ENCODE peak calls at places on chromosomes 7 and 10, in six cellular contexts. E is left ventricle myocardium inferior, A is IMR-90, N is uterus, O is heart right ventricle, F is right lobe of liver. I is an unnamed sample. For H3K4me1 and H3K27me3, the result is how much of the 10 kb centered on the place peaks cover.

GRCh38 chr10:73408061-73408460 is 5.8 kb downstream of the ANXA7 start:
- DNase-seq in A (no peak), N (no peak), E (no peak), O (no peak), F (no peak), I (no peak)

GRCh38 chr7:24401628-24402593 is 117.9 kb downstream of the NPY start:
- DNase-seq in E (no peak), N (no peak), O (no peak), A (peak), F (no peak), I (no peak)

GRCh38 chr7:107506683-107507339 is 37.0 kb downstream of the GPR22 start:
- DNase-seq in O (no peak), A (peak), E (peak), N (no peak), F (peak), I (peak)

GRCh38 chr10:131943021-131943814 is 38.5 kb downstream of the BNIP3 start:
- DNase-seq in O (no peak), A (no peak), F (peak), N (no peak), E (no peak), I (peak)

GRCh38 chr10:70430489-70431445 is 10.7 kb downstream of the NODAL start:
- DNase-seq in E (peak), A (peak), N (peak), F (peak), O (peak), I (peak)

GRCh38 chr7:98137134-98137825 is 30.6 kb downstream of the LMTK2 start:
- DNase-seq in F (no peak), A (no peak), O (no peak), E (no peak), N (no peak), I (no peak)

GRCh38 chr10:27155073-27155754 is at the start of gene MASTL:
- DNase-seq in A (peak), E (peak), F (peak), O (peak), N (peak), I (peak)

GRCh38 chr7:1296727-1297475 is 64.2 kb downstream of the UNCX start:
- DNase-seq in N (no peak), F (no peak), A (no peak), O (no peak), E (no peak), I (no peak)

GRCh38 chr7:76291346-76292205 is 10.9 kb upstream of the HSPB1 start:
- DNase-seq in E (peak), O (peak), F (peak), A (peak), N (peak), I (peak)
- H3K4me1 ChIP-seq in E (half or more), O (under half), F (under half), A (under half), N (under half), I (under half)

GRCh38 chr10:94963901-94964300 is 25.4 kb downstream of the CYP2C9 start:
- DNase-seq in O (no peak), A (peak), E (no peak), F (no peak), N (no peak), I (peak)
- TF ChIP-seq CTCF in O (peak), A (peak), E (peak), F (peak), N (peak), I (peak)

GRCh38 chr7:127245582-127245981 is 7.2 kb downstream of the GRM8 start:
- DNase-seq in O (no peak), N (no peak), E (no peak), F (no peak), A (no peak), I (no peak)
- H3K27me3 ChIP-seq in O (half or more), N (under half), E (half or more), F (under half), A (under half), I (under half)

DNA sequence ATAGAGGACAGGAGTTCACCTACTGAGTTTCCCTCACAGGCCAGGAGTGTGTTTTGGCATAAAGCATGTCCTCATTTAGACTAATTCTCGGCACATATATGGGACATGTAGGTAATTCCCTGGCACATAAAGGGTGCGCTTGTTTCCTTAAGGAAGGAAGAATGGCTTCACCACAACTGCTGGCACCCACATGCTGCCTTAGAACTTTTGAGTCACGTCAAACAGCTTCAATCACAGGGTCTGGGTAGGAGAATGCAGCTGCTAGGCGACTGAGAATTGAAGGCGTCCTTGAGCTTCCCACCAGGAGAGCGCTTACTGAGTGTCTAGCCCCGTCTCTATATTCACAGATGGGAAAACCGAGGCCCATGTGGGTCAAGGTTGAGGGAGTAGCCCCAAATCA is 146.1 kb downstream of the CHN2 start:
- DNase-seq in O (no peak), A (no peak), E (no peak), N (no peak), F (no peak), I (no peak)
- H3K4me1 ChIP-seq in O (under half), A (under half), E (under half), N (under half), F (under half), I (under half)

GRCh38 chr7:93337047-93337446 is 104.9 kb downstream of the VPS50 start:
- DNase-seq in O (no peak), A (no peak), N (no peak), F (no peak), E (no peak), I (no peak)

GRCh38 chr7:93327006-93327633 is 95.0 kb downstream of the VPS50 start:
- DNase-seq in E (no peak), N (no peak), O (no peak), A (peak), F (no peak), I (no peak)

GRCh38 chr7:93331706-93332105 is 99.5 kb downstream of the VPS50 start:
- DNase-seq in N (no peak), A (no peak), O (no peak), E (no peak), F (no peak), I (no peak)

DNA sequence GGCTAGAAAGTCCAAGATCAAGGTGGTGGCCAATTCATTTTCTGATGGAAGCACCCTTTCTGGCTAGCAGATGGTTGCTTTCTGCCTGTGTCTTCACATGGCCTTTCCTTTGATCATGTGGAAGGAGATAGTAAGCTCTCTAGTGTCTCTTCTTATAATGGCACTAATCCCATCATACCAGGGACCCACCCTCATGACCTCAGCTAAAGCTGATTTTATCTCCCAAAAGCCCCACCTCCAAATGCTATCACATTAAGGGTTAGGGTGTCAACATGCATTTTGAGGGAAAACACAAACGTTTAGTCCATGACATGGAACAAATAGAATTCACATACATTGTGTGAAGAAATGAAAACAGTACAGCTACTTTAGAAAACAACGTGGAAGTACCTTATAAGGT is 100.0 kb downstream of the VPS50 start:
- DNase-seq in F (no peak), A (no peak), N (no peak), E (no peak), O (no peak), I (no peak)
- TF ChIP-seq CTCF in F (no peak), A (no peak), N (no peak), E (no peak), O (no peak), I (no peak)

GRCh38 chr10:115094605-115095004 is 1.4 kb downstream of the ATRNL1 start:
- DNase-seq in F (no peak), O (no peak), A (no peak), E (no peak), N (no peak), I (no peak)
- H3K27me3 ChIP-seq in F (under half), O (under half), A (under half), E (half or more), N (under half), I (under half)

I was measured in pancreas.